ENCODE peak calls at places on chromosomes 5 and 9, in four cellular contexts. V is EL, K is posterior vena cava, H is RWPE1. O is an unnamed sample.

GRCh38 chr9:75930193-75930592 is 39.7 kb downstream of the PCSK5 start:
- DNase-seq in V (no peak), K (no peak), H (no peak), O (no peak)

GRCh38 chr5:10564838-10565784 is 1.2 kb downstream of the ANKRD33B start:
- DNase-seq in V (peak; percentile 31), K (peak; percentile 83), H (no peak), O (peak; percentile 85)

GRCh38 chr5:139543423-139543991 is 17.6 kb upstream of the UBE2D2 start:
- DNase-seq in V (no peak), K (peak; percentile 87), H (no peak), O (peak; percentile 47)

GRCh38 chr5:41503860-41504259 is 6.5 kb downstream of the PLCXD3 start:
- DNase-seq in V (no peak), K (no peak), H (no peak), O (no peak)

GRCh38 chr5:116998024-116998423 is 423.4 kb upstream of the SEMA6A start:
- DNase-seq in V (no peak), K (no peak), H (no peak), O (no peak)

GRCh38 chr5:171647900-171648253 is 137.7 kb upstream of the SMIM23 start:
- DNase-seq in V (no peak), K (no peak), H (no peak), O (no peak)

GRCh38 chr9:80076105-80076504 is 504.3 kb downstream of the TLE4 start:
- DNase-seq in V (peak; percentile 46), K (no peak), H (peak; percentile 14), O (no peak)

GRCh38 chr9:83280259-83280658 is 217.3 kb upstream of the RASEF start:
- DNase-seq in V (peak; percentile 7), K (no peak), H (no peak), O (no peak)

GRCh38 chr9:27528278-27528885 is 1.2 kb downstream of the MOB3B start:
- DNase-seq in V (peak; percentile 52), K (peak; percentile 94), H (peak; percentile 84), O (peak; percentile 78)

GRCh38 chr5:157756122-157756521 is 12.6 kb downstream of the LSM11 start:
- DNase-seq in V (no peak), K (no peak), H (no peak), O (no peak)

GRCh38 chr9:130157079-130157478 is 15.1 kb upstream of the NCS1 start:
- DNase-seq in V (no peak), K (no peak), H (no peak), O (peak; percentile 84)

GRCh38 chr5:65037845-65038815 is 269.4 kb downstream of the CWC27 start:
- DNase-seq in V (no peak), K (no peak), H (no peak), O (peak; percentile 74)

GRCh38 chr9:36023260-36024048 is 13.3 kb upstream of the RECK start:
- DNase-seq in V (peak; percentile 67), K (no peak), H (peak; percentile 65), O (peak; percentile 82)

GRCh38 chr9:120545691-120546565 is 34.0 kb downstream of the CDK5RAP2 start:
- DNase-seq in V (peak; percentile 18), K (no peak), H (no peak), O (no peak)

GRCh38 chr9:116008278-116008677 is 145.3 kb upstream of the PAPPA start:
- DNase-seq in V (peak; percentile 69), K (no peak), H (peak; percentile 29), O (no peak)

GRCh38 chr9:87267701-87268100 is 230.0 kb upstream of the DAPK1 start:
- DNase-seq in V (no peak), K (peak; percentile 82), H (no peak), O (no peak)

GRCh38 chr9:87862536-87863268 is 20.0 kb upstream of the SPATA31E1 start:
- DNase-seq in V (peak; percentile 89), K (no peak), H (peak; percentile 77), O (peak; percentile 93)

GRCh38 chr9:99345451-99345850 is 123.4 kb downstream of the SEC61B start:
- DNase-seq in V (no peak), K (no peak), H (no peak), O (no peak)

GRCh38 chr5:95727764-95728191 is 3.4 kb upstream of the RHOBTB3 start:
- DNase-seq in V (no peak), K (no peak), H (peak; percentile 51), O (no peak)

GRCh38 chr5:80963966-80964481 is 3.9 kb downstream of the RASGRF2 start:
- DNase-seq in V (peak; percentile 43), K (no peak), H (no peak), O (no peak)

GRCh38 chr9:16161469-16161868 is 608.6 kb downstream of the CCDC171 start:
- DNase-seq in V (no peak), K (no peak), H (no peak), O (no peak)

GRCh38 chr5:59745422-59745863 is 148.1 kb downstream of the PDE4D start:
- DNase-seq in V (no peak), K (peak; percentile 73), H (peak; percentile 86), O (no peak)

GRCh38 chr5:169296456-169297220 is 4.3 kb downstream of the SLIT3 start:
- DNase-seq in V (peak; percentile 93), K (no peak), H (no peak), O (peak; percentile 89)

GRCh38 chr5:87541033-87541432 is 128.3 kb upstream of the CCNH start:
- DNase-seq in V (peak; percentile 36), K (peak; percentile 83), H (peak; percentile 32), O (peak; percentile 35)

GRCh38 chr5:56108212-56108611 is 113.4 kb upstream of the IL6ST start:
- DNase-seq in V (no peak), K (no peak), H (no peak), O (no peak)

GRCh38 chr5:100777680-100778281 is 125.3 kb downstream of the ST8SIA4 start:
- DNase-seq in V (peak; percentile 81), K (no peak), H (peak; percentile 66), O (peak; percentile 78)

GRCh38 chr9:10265102-10265708 is 347.6 kb downstream of the PTPRD start:
- DNase-seq in V (no peak), K (no peak), H (peak; percentile 36), O (no peak)

O was measured in osteoblast.